ENCODE peak calls at places on chromosomes 12 and 14, in eight cellular contexts. One of them, this sample, is unnamed.

GRCh38 chr14:52069617-52070431 is 965 bp upstream of the NID2 start:
- DNase-seq in kidney epithelial cell: no peak
- DNase-seq in fibroblast of lung: peak
- DNase-seq in BJ: no peak
- DNase-seq in brain microvascular endothelial cell: no peak
- DNase-seq in PC-9: no peak
- DNase-seq in heart left ventricle: no peak
- DNase-seq in fibroblast of the aortic adventitia: peak
- DNase-seq in this sample: peak

GRCh38 chr12:119229205-119229604 is 50.5 kb downstream of the HSPB8 start:
- DNase-seq in kidney epithelial cell: no peak
- DNase-seq in fibroblast of lung: no peak
- DNase-seq in BJ: no peak
- DNase-seq in brain microvascular endothelial cell: no peak
- DNase-seq in PC-9: no peak
- DNase-seq in heart left ventricle: no peak
- DNase-seq in fibroblast of the aortic adventitia: no peak
- DNase-seq in this sample: no peak

GRCh38 chr12:59131462-59131861 is 211.2 kb upstream of the LRIG3 start:
- DNase-seq in kidney epithelial cell: no peak
- DNase-seq in fibroblast of lung: no peak
- DNase-seq in BJ: no peak
- DNase-seq in brain microvascular endothelial cell: no peak
- DNase-seq in PC-9: no peak
- DNase-seq in heart left ventricle: no peak
- DNase-seq in fibroblast of the aortic adventitia: no peak
- DNase-seq in this sample: no peak

GRCh38 chr12:3035171-3035570 is 42.0 kb upstream of the TSPAN9 start:
- DNase-seq in kidney epithelial cell: no peak
- DNase-seq in fibroblast of lung: peak
- DNase-seq in BJ: no peak
- DNase-seq in brain microvascular endothelial cell: peak
- DNase-seq in PC-9: no peak
- DNase-seq in heart left ventricle: no peak
- DNase-seq in fibroblast of the aortic adventitia: peak
- DNase-seq in this sample: no peak

GRCh38 chr14:64760146-64760755 is 56.0 kb downstream of the PLEKHG3 start:
- DNase-seq in kidney epithelial cell: no peak
- DNase-seq in fibroblast of lung: peak
- DNase-seq in BJ: no peak
- DNase-seq in brain microvascular endothelial cell: peak
- DNase-seq in PC-9: peak
- DNase-seq in heart left ventricle: no peak
- DNase-seq in fibroblast of the aortic adventitia: peak
- DNase-seq in this sample: peak

GRCh38 chr12:1830981-1831930 is 10.9 kb downstream of the LRTM2 start:
- DNase-seq in kidney epithelial cell: peak
- DNase-seq in fibroblast of lung: peak
- DNase-seq in BJ: no peak
- DNase-seq in brain microvascular endothelial cell: peak
- DNase-seq in PC-9: peak
- DNase-seq in heart left ventricle: peak
- DNase-seq in fibroblast of the aortic adventitia: peak
- DNase-seq in this sample: peak

GRCh38 chr12:18578191-18578590 is 159.6 kb downstream of the PLCZ1 start:
- DNase-seq in kidney epithelial cell: no peak
- DNase-seq in fibroblast of lung: peak
- DNase-seq in BJ: no peak
- DNase-seq in brain microvascular endothelial cell: no peak
- DNase-seq in PC-9: no peak
- DNase-seq in heart left ventricle: no peak
- DNase-seq in fibroblast of the aortic adventitia: peak
- DNase-seq in this sample: peak

GRCh38 chr14:55772521-55772920 is 192.5 kb downstream of the KTN1 start:
- DNase-seq in kidney epithelial cell: no peak
- DNase-seq in fibroblast of lung: no peak
- DNase-seq in BJ: no peak
- DNase-seq in brain microvascular endothelial cell: no peak
- DNase-seq in PC-9: no peak
- DNase-seq in heart left ventricle: no peak
- DNase-seq in fibroblast of the aortic adventitia: no peak
- DNase-seq in this sample: no peak

GRCh38 chr14:61033851-61034250 is 52.8 kb downstream of the SLC38A6 start:
- DNase-seq in kidney epithelial cell: no peak
- DNase-seq in fibroblast of lung: peak
- DNase-seq in BJ: no peak
- DNase-seq in brain microvascular endothelial cell: no peak
- DNase-seq in PC-9: no peak
- DNase-seq in heart left ventricle: no peak
- DNase-seq in fibroblast of the aortic adventitia: peak
- DNase-seq in this sample: peak

GRCh38 chr12:115343601-115344000 is 659.6 kb upstream of the TBX3 start:
- DNase-seq in kidney epithelial cell: no peak
- DNase-seq in fibroblast of lung: peak
- DNase-seq in BJ: no peak
- DNase-seq in brain microvascular endothelial cell: no peak
- DNase-seq in PC-9: no peak
- DNase-seq in heart left ventricle: no peak
- DNase-seq in fibroblast of the aortic adventitia: no peak
- DNase-seq in this sample: no peak

GRCh38 chr12:128976120-128976519 is 122.8 kb downstream of the GLT1D1 start:
- DNase-seq in kidney epithelial cell: no peak
- DNase-seq in fibroblast of lung: no peak
- DNase-seq in BJ: no peak
- DNase-seq in brain microvascular endothelial cell: peak
- DNase-seq in PC-9: no peak
- DNase-seq in heart left ventricle: no peak
- DNase-seq in fibroblast of the aortic adventitia: no peak
- DNase-seq in this sample: no peak

GRCh38 chr12:120573560-120573959 is 7.6 kb downstream of the POP5 start:
- DNase-seq in kidney epithelial cell: no peak
- DNase-seq in fibroblast of lung: no peak
- DNase-seq in BJ: no peak
- DNase-seq in brain microvascular endothelial cell: no peak
- DNase-seq in PC-9: no peak
- DNase-seq in heart left ventricle: no peak
- DNase-seq in fibroblast of the aortic adventitia: no peak
- DNase-seq in this sample: no peak

GRCh38 chr12:83958997-83959396 is 953.6 kb downstream of the SLC6A15 start:
- DNase-seq in kidney epithelial cell: no peak
- DNase-seq in fibroblast of lung: no peak
- DNase-seq in BJ: no peak
- DNase-seq in brain microvascular endothelial cell: no peak
- DNase-seq in PC-9: no peak
- DNase-seq in heart left ventricle: no peak
- DNase-seq in fibroblast of the aortic adventitia: no peak
- DNase-seq in this sample: no peak

GRCh38 chr14:78310263-78310662 is 140.1 kb downstream of the NRXN3 start:
- DNase-seq in kidney epithelial cell: no peak
- DNase-seq in fibroblast of lung: no peak
- DNase-seq in BJ: no peak
- DNase-seq in brain microvascular endothelial cell: no peak
- DNase-seq in PC-9: no peak
- DNase-seq in heart left ventricle: no peak
- DNase-seq in fibroblast of the aortic adventitia: no peak
- DNase-seq in this sample: no peak

GRCh38 chr14:69982220-69982795 is 103.1 kb downstream of the SMOC1 start:
- DNase-seq in kidney epithelial cell: no peak
- DNase-seq in fibroblast of lung: no peak
- DNase-seq in BJ: no peak
- DNase-seq in brain microvascular endothelial cell: no peak
- DNase-seq in PC-9: no peak
- DNase-seq in heart left ventricle: no peak
- DNase-seq in fibroblast of the aortic adventitia: no peak
- DNase-seq in this sample: peak

GRCh38 chr14:69133206-69134125 is 19.5 kb downstream of the DCAF5 start:
- DNase-seq in kidney epithelial cell: no peak
- DNase-seq in fibroblast of lung: peak
- DNase-seq in BJ: no peak
- DNase-seq in brain microvascular endothelial cell: peak
- DNase-seq in PC-9: peak
- DNase-seq in heart left ventricle: no peak
- DNase-seq in fibroblast of the aortic adventitia: peak
- DNase-seq in this sample: peak

GRCh38 chr14:23379331-23380196 is 2.7 kb downstream of the CMTM5 start:
- DNase-seq in kidney epithelial cell: no peak
- DNase-seq in fibroblast of lung: peak
- DNase-seq in BJ: no peak
- DNase-seq in brain microvascular endothelial cell: no peak
- DNase-seq in PC-9: peak
- DNase-seq in heart left ventricle: peak
- DNase-seq in fibroblast of the aortic adventitia: peak
- DNase-seq in this sample: peak

DNA sequence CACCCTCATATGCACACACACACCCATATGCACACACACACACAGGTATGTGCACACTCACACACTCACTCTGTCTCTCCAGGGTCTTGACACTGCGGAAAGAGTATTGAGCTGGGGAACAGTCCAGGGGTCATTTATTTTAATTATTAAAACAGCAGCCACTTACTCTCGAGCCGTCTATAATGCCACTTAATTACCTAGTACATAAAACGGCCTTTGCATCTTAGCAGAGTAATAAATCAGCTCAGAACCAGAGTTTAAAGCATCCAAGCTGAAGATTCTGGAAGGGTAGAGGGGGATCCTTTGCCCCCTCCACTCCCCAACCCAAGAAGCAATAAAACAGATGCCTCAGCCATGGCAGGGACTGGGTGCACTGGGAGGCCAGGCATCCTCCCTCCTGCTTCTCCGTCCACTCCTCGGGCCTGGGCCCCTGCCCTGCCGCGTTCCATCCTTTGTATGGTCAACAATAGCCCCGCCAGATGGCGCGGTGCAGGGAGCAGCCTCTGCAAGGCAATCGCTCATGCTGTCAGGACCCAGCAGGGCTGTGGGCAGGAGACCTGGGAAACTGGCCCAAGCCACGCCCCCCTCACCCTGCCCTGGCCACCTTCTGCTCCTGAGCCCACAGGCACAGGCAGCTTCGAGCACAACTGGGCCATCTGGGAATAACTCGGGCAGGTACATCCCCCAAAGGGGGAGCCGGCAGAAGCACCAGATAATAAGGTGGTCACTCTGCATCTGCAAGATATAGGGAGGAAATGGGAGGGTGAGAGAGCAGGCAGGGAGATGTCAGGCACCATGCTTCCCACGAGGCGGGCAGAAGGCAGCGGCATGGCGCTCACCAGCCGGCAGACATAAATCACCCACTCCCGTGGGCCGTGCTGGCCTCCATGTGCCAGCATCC is 40.9 kb downstream of the CCDC85C start:
- DNase-seq in kidney epithelial cell: peak
- DNase-seq in fibroblast of lung: peak
- DNase-seq in BJ: no peak
- DNase-seq in brain microvascular endothelial cell: peak
- DNase-seq in PC-9: peak
- DNase-seq in heart left ventricle: peak
- DNase-seq in fibroblast of the aortic adventitia: peak
- DNase-seq in this sample: peak
- TF ChIP-seq CTCF in kidney epithelial cell: peak
- TF ChIP-seq CTCF in fibroblast of lung: peak
- TF ChIP-seq CTCF in BJ: peak
- TF ChIP-seq CTCF in brain microvascular endothelial cell: peak
- TF ChIP-seq CTCF in PC-9: peak
- TF ChIP-seq CTCF in heart left ventricle: peak
- TF ChIP-seq CTCF in fibroblast of the aortic adventitia: peak
- TF ChIP-seq CTCF in this sample: peak

GRCh38 chr12:104422441-104422840 is 34.3 kb upstream of the CHST11 start:
- DNase-seq in kidney epithelial cell: no peak
- DNase-seq in fibroblast of lung: peak
- DNase-seq in BJ: no peak
- DNase-seq in brain microvascular endothelial cell: peak
- DNase-seq in PC-9: peak
- DNase-seq in heart left ventricle: no peak
- DNase-seq in fibroblast of the aortic adventitia: peak
- DNase-seq in this sample: no peak

GRCh38 chr12:104423273-104423672 is 33.5 kb upstream of the CHST11 start:
- DNase-seq in kidney epithelial cell: no peak
- DNase-seq in fibroblast of lung: peak
- DNase-seq in BJ: no peak
- DNase-seq in brain microvascular endothelial cell: no peak
- DNase-seq in PC-9: no peak
- DNase-seq in heart left ventricle: no peak
- DNase-seq in fibroblast of the aortic adventitia: no peak
- DNase-seq in this sample: no peak

GRCh38 chr12:104419717-104420116 is 37.0 kb upstream of the CHST11 start:
- DNase-seq in kidney epithelial cell: no peak
- DNase-seq in fibroblast of lung: no peak
- DNase-seq in BJ: no peak
- DNase-seq in brain microvascular endothelial cell: no peak
- DNase-seq in PC-9: no peak
- DNase-seq in heart left ventricle: no peak
- DNase-seq in fibroblast of the aortic adventitia: no peak
- DNase-seq in this sample: no peak

GRCh38 chr12:104420868-104421267 is 35.9 kb upstream of the CHST11 start:
- DNase-seq in kidney epithelial cell: no peak
- DNase-seq in fibroblast of lung: no peak
- DNase-seq in BJ: no peak
- DNase-seq in brain microvascular endothelial cell: no peak
- DNase-seq in PC-9: no peak
- DNase-seq in heart left ventricle: no peak
- DNase-seq in fibroblast of the aortic adventitia: no peak
- DNase-seq in this sample: no peak

DNA sequence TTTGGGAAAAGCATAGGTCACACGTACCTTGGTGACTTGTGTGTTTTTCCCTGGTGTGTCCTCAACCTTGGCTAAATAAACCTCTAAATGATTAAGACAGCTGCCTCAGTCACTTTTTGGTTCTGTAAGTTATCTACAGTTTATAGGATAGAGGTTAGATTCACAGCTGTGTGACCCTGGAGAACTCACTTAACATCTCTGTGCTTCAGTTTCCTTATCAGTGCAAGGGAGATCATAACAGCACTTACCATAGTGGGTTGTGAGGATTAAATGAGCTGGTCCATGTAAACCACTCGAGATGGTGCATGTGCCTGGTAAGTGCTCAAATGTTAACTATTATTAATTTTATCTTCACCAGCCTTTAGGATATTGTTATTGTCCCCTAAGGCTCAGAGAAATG is 35.4 kb upstream of the CHST11 start:
- DNase-seq in kidney epithelial cell: no peak
- DNase-seq in fibroblast of lung: no peak
- DNase-seq in BJ: no peak
- DNase-seq in brain microvascular endothelial cell: no peak
- DNase-seq in PC-9: no peak
- DNase-seq in heart left ventricle: no peak
- DNase-seq in fibroblast of the aortic adventitia: no peak
- DNase-seq in this sample: no peak
- H3K4me3 ChIP-seq in kidney epithelial cell: no peak
- H3K4me3 ChIP-seq in fibroblast of lung: no peak
- H3K4me3 ChIP-seq in BJ: no peak
- H3K4me3 ChIP-seq in brain microvascular endothelial cell: no peak
- H3K4me3 ChIP-seq in PC-9: no peak
- H3K4me3 ChIP-seq in heart left ventricle: no peak
- H3K4me3 ChIP-seq in fibroblast of the aortic adventitia: no peak
- H3K4me3 ChIP-seq in this sample: no peak

GRCh38 chr14:104135121-104135903 is 3.1 kb upstream of the KIF26A start:
- DNase-seq in kidney epithelial cell: no peak
- DNase-seq in fibroblast of lung: peak
- DNase-seq in BJ: no peak
- DNase-seq in brain microvascular endothelial cell: no peak
- DNase-seq in PC-9: no peak
- DNase-seq in heart left ventricle: no peak
- DNase-seq in fibroblast of the aortic adventitia: no peak
- DNase-seq in this sample: peak
- TF ChIP-seq CTCF in kidney epithelial cell: peak
- TF ChIP-seq CTCF in fibroblast of lung: no peak
- TF ChIP-seq CTCF in BJ: no peak
- TF ChIP-seq CTCF in brain microvascular endothelial cell: peak
- TF ChIP-seq CTCF in PC-9: no peak
- TF ChIP-seq CTCF in heart left ventricle: peak
- TF ChIP-seq CTCF in fibroblast of the aortic adventitia: no peak
- TF ChIP-seq CTCF in this sample: no peak

GRCh38 chr12:56903374-56903773 is 30.8 kb downstream of the SDR9C7 start:
- DNase-seq in kidney epithelial cell: no peak
- DNase-seq in fibroblast of lung: no peak
- DNase-seq in BJ: no peak
- DNase-seq in brain microvascular endothelial cell: no peak
- DNase-seq in PC-9: no peak
- DNase-seq in heart left ventricle: no peak
- DNase-seq in fibroblast of the aortic adventitia: no peak
- DNase-seq in this sample: no peak
- H3K4me3 ChIP-seq in kidney epithelial cell: no peak
- H3K4me3 ChIP-seq in fibroblast of lung: no peak
- H3K4me3 ChIP-seq in BJ: no peak
- H3K4me3 ChIP-seq in brain microvascular endothelial cell: no peak
- H3K4me3 ChIP-seq in PC-9: no peak
- H3K4me3 ChIP-seq in heart left ventricle: no peak
- H3K4me3 ChIP-seq in fibroblast of the aortic adventitia: no peak
- H3K4me3 ChIP-seq in this sample: no peak